ENCODE peak calls at places on chromosome 9, in seven cellular contexts. E is coronary artery; I is CD8-positive, alpha-beta T cell; X is fibroblast of the aortic adventitia; H is IMR-90; K is astrocyte of the spinal cord; P is gastrocnemius medialis. J is an unnamed sample.

GRCh38 chr9:117860849-117861248 is 156.6 kb downstream of the TLR4 start:
- DNase-seq in E (no peak), I (no peak), X (no peak), H (no peak), K (no peak), P (no peak), J (no peak)

GRCh38 chr9:109064963-109065701 is 51.8 kb upstream of the CTNNAL1 start:
- DNase-seq in E (no peak), I (no peak), X (peak), H (peak), K (peak), P (no peak), J (peak)

GRCh38 chr9:120931278-120932085 is 4.9 kb upstream of the TRAF1 start:
- DNase-seq in E (peak), I (peak), X (peak), H (peak), K (peak), P (no peak), J (no peak)

GRCh38 chr9:93904649-93905472 is 50.3 kb downstream of the BARX1 start:
- DNase-seq in E (peak), I (no peak), X (no peak), H (no peak), K (no peak), P (no peak), J (no peak)

GRCh38 chr9:24939099-24939850 is 393.6 kb upstream of the IZUMO3 start:
- DNase-seq in E (no peak), I (no peak), X (no peak), H (no peak), K (no peak), P (no peak), J (no peak)

GRCh38 chr9:108213516-108213915 is 642.3 kb downstream of the ACTL7B start:
- DNase-seq in E (no peak), I (no peak), X (no peak), H (no peak), K (no peak), P (no peak), J (no peak)

GRCh38 chr9:131840220-131840619 is 100.3 kb upstream of the RAPGEF1 start:
- DNase-seq in E (no peak), I (no peak), X (no peak), H (no peak), K (no peak), P (no peak), J (no peak)

GRCh38 chr9:78273761-78274160 is 23.2 kb upstream of the PSAT1 start:
- DNase-seq in E (no peak), I (no peak), X (no peak), H (peak), K (no peak), P (no peak), J (no peak)

GRCh38 chr9:13917534-13917933 is 396.4 kb downstream of the NFIB start:
- DNase-seq in E (no peak), I (no peak), X (no peak), H (no peak), K (no peak), P (no peak), J (no peak)

GRCh38 chr9:128764361-128764760 is 7.4 kb downstream of the ZER1 start:
- DNase-seq in E (no peak), I (no peak), X (no peak), H (no peak), K (no peak), P (no peak), J (no peak)

GRCh38 chr9:133704711-133705181 is 33.4 kb downstream of the SARDH start:
- DNase-seq in E (no peak), I (no peak), X (no peak), H (no peak), K (no peak), P (no peak), J (no peak)

GRCh38 chr9:99184073-99184426 is 37.7 kb downstream of the ALG2 start:
- DNase-seq in E (no peak), I (no peak), X (no peak), H (no peak), K (no peak), P (no peak), J (no peak)

GRCh38 chr9:16960084-16960483 is 89.6 kb upstream of the BNC2 start:
- DNase-seq in E (no peak), I (no peak), X (peak), H (peak), K (peak), P (no peak), J (no peak)

GRCh38 chr9:136614372-136614922 is 48.3 kb upstream of the EGFL7 start:
- DNase-seq in E (no peak), I (no peak), X (peak), H (peak), K (peak), P (no peak), J (no peak)

GRCh38 chr9:104780796-104781395 is 17.0 kb downstream of the NIPSNAP3B start:
- DNase-seq in E (no peak), I (no peak), X (peak), H (peak), K (peak), P (no peak), J (peak)

GRCh38 chr9:81563739-81564138 is 125.6 kb downstream of the TLE1 start:
- DNase-seq in E (no peak), I (no peak), X (no peak), H (no peak), K (no peak), P (no peak), J (no peak)

GRCh38 chr9:5361326-5362005 is 21.8 kb upstream of the RLN1 start:
- DNase-seq in E (no peak), I (no peak), X (peak), H (no peak), K (no peak), P (no peak), J (no peak)

GRCh38 chr9:134215709-134216448 is 51.5 kb upstream of the RNU6ATAC start:
- DNase-seq in E (no peak), I (no peak), X (no peak), H (peak), K (peak), P (peak), J (no peak)

GRCh38 chr9:85502815-85503643 is 238.7 kb downstream of the AGTPBP1 start:
- DNase-seq in E (no peak), I (no peak), X (no peak), H (no peak), K (no peak), P (no peak), J (no peak)

GRCh38 chr9:35500130-35500748 is 10.3 kb downstream of the RUSC2 start:
- DNase-seq in E (no peak), I (no peak), X (peak), H (no peak), K (no peak), P (no peak), J (no peak)

GRCh38 chr9:113734826-113735225 is 141.3 kb upstream of the ZNF618 start:
- DNase-seq in E (no peak), I (no peak), X (no peak), H (no peak), K (no peak), P (no peak), J (no peak)

GRCh38 chr9:91315191-91315590 is 46.5 kb downstream of the AUH start:
- DNase-seq in E (no peak), I (no peak), X (no peak), H (no peak), K (no peak), P (no peak), J (no peak)

GRCh38 chr9:119634036-119634435 is 264.8 kb upstream of the BRINP1 start:
- DNase-seq in E (no peak), I (no peak), X (no peak), H (no peak), K (no peak), P (no peak), J (no peak)

GRCh38 chr9:109118802-109119438 is 827 bp downstream of the TMEM245 start:
- DNase-seq in E (no peak), I (no peak), X (peak), H (peak), K (peak), P (no peak), J (peak)

GRCh38 chr9:11257992-11258391 is 645.2 kb upstream of the PTPRD start:
- DNase-seq in E (no peak), I (no peak), X (no peak), H (no peak), K (no peak), P (no peak), J (no peak)

GRCh38 chr9:133612051-133612450 is 2.9 kb upstream of the FAM163B start:
- DNase-seq in E (no peak), I (no peak), X (no peak), H (no peak), K (no peak), P (no peak), J (no peak)

GRCh38 chr9:36101916-36102741 is 34.4 kb upstream of the GLIPR2 start:
- DNase-seq in E (no peak), I (no peak), X (peak), H (peak), K (peak), P (no peak), J (peak)

GRCh38 chr9:95494416-95495371 is 22.1 kb downstream of the PTCH1 start:
- DNase-seq in E (no peak), I (peak), X (no peak), H (no peak), K (peak), P (no peak), J (peak)

GRCh38 chr9:135220601-135221575 is 133.4 kb downstream of the OLFM1 start:
- DNase-seq in E (no peak), I (no peak), X (no peak), H (no peak), K (no peak), P (no peak), J (no peak)

GRCh38 chr9:129610473-129611301 is 10.2 kb downstream of the C9orf50 start:
- DNase-seq in E (peak), I (peak), X (peak), H (peak), K (peak), P (peak), J (peak)

GRCh38 chr9:71663216-71663615 is 105.1 kb downstream of the CEMIP2 start:
- DNase-seq in E (no peak), I (no peak), X (peak), H (no peak), K (peak), P (no peak), J (no peak)

GRCh38 chr9:16321461-16322119 is 548.9 kb downstream of the BNC2 start:
- DNase-seq in E (peak), I (no peak), X (peak), H (peak), K (peak), P (no peak), J (no peak)

GRCh38 chr9:127708952-127709587 is 2.3 kb downstream of the CFAP157 start:
- DNase-seq in E (no peak), I (no peak), X (no peak), H (no peak), K (no peak), P (no peak), J (no peak)

GRCh38 chr9:127710204-127710805 is 3.5 kb downstream of the CFAP157 start:
- DNase-seq in E (no peak), I (no peak), X (no peak), H (no peak), K (no peak), P (no peak), J (no peak)

GRCh38 chr9:127705577-127706215 is 1.1 kb upstream of the CFAP157 start:
- DNase-seq in E (no peak), I (no peak), X (no peak), H (no peak), K (no peak), P (no peak), J (no peak)

GRCh38 chr9:127706836-127707241 is at the start of gene CFAP157:
- DNase-seq in E (no peak), I (no peak), X (no peak), H (no peak), K (no peak), P (no peak), J (peak)

DNA sequence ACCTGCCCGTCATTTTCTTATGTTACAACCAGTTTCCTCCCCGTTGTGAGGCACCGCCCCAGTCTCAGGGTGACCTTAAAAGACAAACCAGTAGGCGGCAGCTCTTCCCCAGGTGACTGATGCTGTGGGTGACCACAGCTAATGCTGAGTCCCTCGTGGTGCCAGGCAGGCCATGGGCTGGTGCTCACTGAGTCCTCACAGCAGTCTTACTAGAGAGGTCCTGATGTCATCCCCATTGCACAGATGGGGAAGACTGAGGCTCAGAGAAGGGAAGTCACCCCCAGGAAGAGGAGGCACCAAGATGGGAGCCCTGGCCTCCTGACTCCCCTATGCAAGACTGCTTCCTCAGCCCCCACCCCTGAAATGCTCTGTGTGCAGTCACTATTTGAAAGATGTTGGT is 978 bp downstream of the CFAP157 start:
- DNase-seq in E (no peak), I (peak), X (no peak), H (no peak), K (no peak), P (no peak), J (no peak)
- TF ChIP-seq CTCF in E (no peak), I (peak), X (no peak), H (no peak), K (no peak), P (no peak), J (no peak)

GRCh38 chr9:115118471-115119156 is 657 bp upstream of the TNC start:
- DNase-seq in E (peak), I (no peak), X (peak), H (peak), K (peak), P (no peak), J (peak)
- H3K4me3 ChIP-seq in E (peak), I (no peak), X (peak), H (peak), K (peak), P (peak), J (peak)

GRCh38 chr9:116494815-116495634 is 192.1 kb upstream of the TRIM32 start:
- DNase-seq in E (no peak), I (no peak), X (no peak), H (no peak), K (no peak), P (no peak), J (peak)
- TF ChIP-seq CTCF in E (peak), I (peak), X (peak), H (peak), K (peak), P (peak), J (peak)

DNA sequence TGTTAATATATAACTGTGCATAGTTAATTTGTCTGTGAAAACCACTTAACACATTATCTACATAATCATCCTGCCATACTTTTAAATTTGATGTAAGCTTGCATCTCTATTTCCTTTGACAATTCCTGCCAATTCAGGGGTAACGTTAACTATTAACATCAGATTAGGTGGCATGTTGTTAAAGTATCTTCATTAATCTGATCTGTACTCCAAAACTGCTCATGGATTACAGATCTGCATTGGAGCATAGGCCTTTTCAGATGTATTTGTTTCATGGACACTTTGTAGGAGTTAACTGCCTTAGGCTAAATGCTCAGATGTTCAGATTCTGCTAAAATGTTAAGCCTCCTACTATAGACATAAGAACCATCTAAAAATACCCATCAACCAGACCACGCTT is 3.1 kb downstream of the RPS6 start:
- DNase-seq in E (no peak), I (no peak), X (no peak), H (no peak), K (no peak), P (no peak), J (no peak)
- H3K4me3 ChIP-seq in E (no peak), I (no peak), X (peak), H (no peak), K (peak), P (no peak), J (no peak)

DNA sequence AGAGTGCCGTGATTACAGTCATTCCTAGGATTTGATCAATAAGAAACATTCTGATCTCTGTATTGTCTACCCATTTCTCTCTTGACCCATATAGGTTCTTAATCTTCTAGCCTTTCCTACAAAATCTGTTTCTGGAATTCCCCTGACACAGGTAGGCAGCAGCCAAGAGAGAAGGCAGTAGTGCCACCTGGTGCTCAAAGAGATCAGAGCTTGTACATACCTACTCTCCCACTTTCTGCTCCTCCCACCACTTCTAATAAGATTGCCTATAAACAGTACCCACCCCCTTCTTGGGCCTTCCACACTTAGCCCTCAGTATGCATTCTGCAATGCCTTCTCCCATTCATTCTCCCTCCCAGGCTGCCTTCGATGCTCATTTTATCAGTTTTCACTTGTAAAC is 117.4 kb upstream of the RORB start:
- DNase-seq in E (no peak), I (no peak), X (peak), H (no peak), K (peak), P (no peak), J (peak)
- TF ChIP-seq CTCF in E (no peak), I (no peak), X (no peak), H (no peak), K (peak), P (no peak), J (no peak)

GRCh38 chr9:87497080-87497603 is 525 bp upstream of the DAPK1 start:
- DNase-seq in E (no peak), I (no peak), X (no peak), H (no peak), K (no peak), P (no peak), J (no peak)
- H3K4me3 ChIP-seq in E (peak), I (no peak), X (peak), H (peak), K (peak), P (peak), J (peak)